ENCODE peak calls at places on chromosome 21, in seven cellular contexts. O is cardiac fibroblast, V is body of pancreas, A is gastrocnemius medialis, D is epithelial cell of proximal tubule, J is sigmoid colon, S is ascending aorta. L is an unnamed sample.

GRCh38 chr21:21997390-21998333 is 999.5 kb downstream of the NCAM2 start:
- DNase-seq in O (no peak), V (no peak), A (no peak), D (no peak), J (no peak), S (no peak), L (no peak)

GRCh38 chr21:20997633-20998455 is at the start of gene NCAM2:
- DNase-seq in O (peak), V (peak), A (no peak), D (no peak), J (peak), S (peak), L (peak)

GRCh38 chr21:38985423-38986378 is 180.0 kb downstream of the ETS2 start:
- DNase-seq in O (peak), V (peak), A (peak), D (no peak), J (peak), S (peak), L (peak)

GRCh38 chr21:37484535-37485474 is 118.2 kb downstream of the DYRK1A start:
- DNase-seq in O (no peak), V (no peak), A (no peak), D (no peak), J (no peak), S (no peak), L (peak)

GRCh38 chr21:38351961-38352521 is 95.2 kb downstream of the KCNJ15 start:
- DNase-seq in O (peak), V (no peak), A (no peak), D (peak), J (no peak), S (peak), L (peak)

GRCh38 chr21:25850126-25850831 is 115.5 kb downstream of the GABPA start:
- DNase-seq in O (no peak), V (no peak), A (no peak), D (no peak), J (no peak), S (no peak), L (no peak)

GRCh38 chr21:37338671-37339526 is 27.7 kb upstream of the DYRK1A start:
- DNase-seq in O (peak), V (no peak), A (peak), D (peak), J (peak), S (peak), L (peak)

GRCh38 chr21:15729674-15730483 is at the start of gene USP25:
- DNase-seq in O (peak), V (peak), A (peak), D (no peak), J (peak), S (peak), L (peak)

GRCh38 chr21:22224261-22224660 is 1226.1 kb downstream of the NCAM2 start:
- DNase-seq in O (no peak), V (no peak), A (no peak), D (no peak), J (no peak), S (no peak), L (no peak)

GRCh38 chr21:36709868-36710728 is 11.2 kb downstream of the SIM2 start:
- DNase-seq in O (no peak), V (no peak), A (no peak), D (no peak), J (peak), S (peak), L (no peak)

GRCh38 chr21:26966360-26966977 is 419 bp downstream of the ADAMTS5 start:
- DNase-seq in O (peak), V (peak), A (no peak), D (no peak), J (peak), S (peak), L (peak)

GRCh38 chr21:44013380-44014088 is 1.4 kb downstream of the TRAPPC10 start:
- DNase-seq in O (no peak), V (no peak), A (no peak), D (no peak), J (no peak), S (no peak), L (peak)

GRCh38 chr21:32371913-32372314 is 20.9 kb downstream of the URB1 start:
- DNase-seq in O (peak), V (no peak), A (no peak), D (no peak), J (peak), S (peak), L (peak)

GRCh38 chr21:33543505-33544129 is 779 bp downstream of the SON start:
- DNase-seq in O (no peak), V (peak), A (no peak), D (no peak), J (peak), S (peak), L (no peak)

GRCh38 chr21:25133939-25134338 is 473.3 kb downstream of the MRPL39 start:
- DNase-seq in O (peak), V (no peak), A (no peak), D (no peak), J (no peak), S (no peak), L (peak)

GRCh38 chr21:21688877-21689276 is 690.7 kb downstream of the NCAM2 start:
- DNase-seq in O (peak), V (no peak), A (no peak), D (no peak), J (no peak), S (no peak), L (peak)

GRCh38 chr21:33801424-33802405 is 113.9 kb downstream of the ATP5PO start:
- DNase-seq in O (peak), V (peak), A (peak), D (no peak), J (no peak), S (no peak), L (peak)

GRCh38 chr21:21174676-21175075 is 176.5 kb downstream of the NCAM2 start:
- DNase-seq in O (no peak), V (no peak), A (no peak), D (no peak), J (no peak), S (no peak), L (no peak)

GRCh38 chr21:26445440-26445839 is 127.6 kb downstream of the CYYR1 start:
- DNase-seq in O (peak), V (no peak), A (no peak), D (no peak), J (no peak), S (no peak), L (peak)

GRCh38 chr21:15667010-15667409 is 62.8 kb upstream of the USP25 start:
- DNase-seq in O (peak), V (no peak), A (no peak), D (peak), J (no peak), S (no peak), L (peak)

GRCh38 chr21:39014751-39015150 is 168.5 kb downstream of the PSMG1 start:
- DNase-seq in O (peak), V (no peak), A (no peak), D (no peak), J (no peak), S (no peak), L (peak)

GRCh38 chr21:15852146-15852545 is 122.4 kb downstream of the USP25 start:
- DNase-seq in O (no peak), V (no peak), A (no peak), D (no peak), J (no peak), S (no peak), L (no peak)

GRCh38 chr21:22791986-22792560 is 1793.9 kb downstream of the NCAM2 start:
- DNase-seq in O (peak), V (peak), A (no peak), D (no peak), J (no peak), S (no peak), L (peak)

GRCh38 chr21:39104911-39105310 is 78.3 kb downstream of the PSMG1 start:
- DNase-seq in O (no peak), V (no peak), A (no peak), D (no peak), J (no peak), S (peak), L (no peak)

GRCh38 chr21:14863745-14864210 is 201.0 kb downstream of the NRIP1 start:
- DNase-seq in O (peak), V (no peak), A (no peak), D (no peak), J (no peak), S (no peak), L (no peak)

GRCh38 chr21:25934130-25934529 is 199.4 kb downstream of the GABPA start:
- DNase-seq in O (peak), V (no peak), A (no peak), D (no peak), J (no peak), S (no peak), L (no peak)

GRCh38 chr21:36478941-36479340 is 981 bp downstream of the CLDN14 start:
- DNase-seq in O (peak), V (no peak), A (no peak), D (no peak), J (no peak), S (no peak), L (peak)

GRCh38 chr21:21067375-21067774 is 69.2 kb downstream of the NCAM2 start:
- DNase-seq in O (no peak), V (no peak), A (no peak), D (no peak), J (no peak), S (no peak), L (no peak)

GRCh38 chr21:28325618-28326017 is 667.1 kb downstream of the LTN1 start:
- DNase-seq in O (no peak), V (no peak), A (no peak), D (no peak), J (no peak), S (no peak), L (no peak)

GRCh38 chr21:41362605-41363369 is 960 bp downstream of the MX2 start:
- DNase-seq in O (no peak), V (no peak), A (no peak), D (no peak), J (no peak), S (peak), L (no peak)

GRCh38 chr21:16047857-16048256 is 318.1 kb downstream of the USP25 start:
- DNase-seq in O (no peak), V (no peak), A (no peak), D (no peak), J (no peak), S (no peak), L (peak)

GRCh38 chr21:19529031-19529430 is 1125.4 kb upstream of the TMPRSS15 start:
- DNase-seq in O (no peak), V (no peak), A (no peak), D (no peak), J (no peak), S (no peak), L (no peak)

GRCh38 chr21:34147835-34148804 is 74.7 kb downstream of the MRPS6 start:
- DNase-seq in O (no peak), V (no peak), A (no peak), D (no peak), J (peak), S (peak), L (peak)

GRCh38 chr21:41369105-41369914 is 7.5 kb downstream of the MX2 start:
- DNase-seq in O (peak), V (peak), A (no peak), D (no peak), J (peak), S (peak), L (peak)

GRCh38 chr21:15059397-15059796 is 5.4 kb downstream of the NRIP1 start:
- DNase-seq in O (no peak), V (no peak), A (no peak), D (no peak), J (no peak), S (no peak), L (no peak)

GRCh38 chr21:38898422-38899098 is 92.8 kb downstream of the ETS2 start:
- DNase-seq in O (no peak), V (no peak), A (peak), D (no peak), J (no peak), S (no peak), L (no peak)

GRCh38 chr21:31137951-31138350 is 99.7 kb upstream of the KRTAP19-8 start:
- DNase-seq in O (no peak), V (no peak), A (no peak), D (no peak), J (no peak), S (no peak), L (no peak)

GRCh38 chr21:31140025-31140424 is 101.7 kb upstream of the KRTAP19-8 start:
- DNase-seq in O (no peak), V (no peak), A (no peak), D (no peak), J (no peak), S (no peak), L (no peak)

GRCh38 chr21:31133243-31133830 is 95.1 kb upstream of the KRTAP19-8 start:
- DNase-seq in O (no peak), V (no peak), A (no peak), D (no peak), J (no peak), S (no peak), L (no peak)

GRCh38 chr21:31135536-31136184 is 97.4 kb upstream of the KRTAP19-8 start:
- DNase-seq in O (no peak), V (no peak), A (no peak), D (no peak), J (no peak), S (no peak), L (no peak)

DNA sequence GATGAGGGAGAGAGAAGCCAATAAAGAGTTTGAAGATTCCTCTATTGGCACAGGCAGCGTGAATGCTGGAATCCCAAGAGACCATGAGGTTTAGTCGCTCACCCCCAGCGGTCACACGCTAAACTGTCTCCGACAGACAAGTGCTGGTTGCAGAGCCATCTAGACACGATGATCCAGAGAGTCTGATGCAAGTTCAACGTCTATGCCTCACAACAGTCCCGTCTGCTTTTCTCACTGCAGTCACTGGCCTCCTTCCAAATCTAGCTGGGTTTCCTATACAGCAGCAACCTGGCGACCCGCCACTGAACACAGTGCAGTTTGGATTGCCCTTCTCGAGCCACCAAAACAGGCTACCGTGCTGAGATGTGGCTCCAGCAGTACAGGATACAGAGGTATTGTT is 98.6 kb upstream of the KRTAP19-8 start:
- DNase-seq in O (peak), V (peak), A (no peak), D (no peak), J (no peak), S (no peak), L (peak)
- TF ChIP-seq CTCF in O (peak), V (no peak), A (no peak), D (no peak), J (no peak), S (no peak), L (no peak)

GRCh38 chr21:42922918-42923317 is 2.5 kb downstream of the ERVH48-1 start:
- DNase-seq in O (no peak), V (no peak), A (no peak), D (no peak), J (no peak), S (no peak), L (no peak)

GRCh38 chr21:42925114-42925907 is at the start of gene ERVH48-1:
- DNase-seq in O (no peak), V (no peak), A (no peak), D (no peak), J (no peak), S (no peak), L (no peak)

GRCh38 chr21:42921912-42922311 is 3.5 kb downstream of the ERVH48-1 start:
- DNase-seq in O (no peak), V (no peak), A (no peak), D (no peak), J (no peak), S (no peak), L (no peak)

GRCh38 chr21:42924433-42924751 is 1.0 kb downstream of the ERVH48-1 start:
- DNase-seq in O (no peak), V (no peak), A (no peak), D (no peak), J (no peak), S (no peak), L (no peak)

GRCh38 chr21:42923553-42924432 is 1.6 kb downstream of the ERVH48-1 start:
- DNase-seq in O (peak), V (peak), A (peak), D (peak), J (peak), S (peak), L (peak)
- H3K4me3 ChIP-seq in O (no peak), V (no peak), A (no peak), D (no peak), J (peak), S (no peak), L (no peak)

DNA sequence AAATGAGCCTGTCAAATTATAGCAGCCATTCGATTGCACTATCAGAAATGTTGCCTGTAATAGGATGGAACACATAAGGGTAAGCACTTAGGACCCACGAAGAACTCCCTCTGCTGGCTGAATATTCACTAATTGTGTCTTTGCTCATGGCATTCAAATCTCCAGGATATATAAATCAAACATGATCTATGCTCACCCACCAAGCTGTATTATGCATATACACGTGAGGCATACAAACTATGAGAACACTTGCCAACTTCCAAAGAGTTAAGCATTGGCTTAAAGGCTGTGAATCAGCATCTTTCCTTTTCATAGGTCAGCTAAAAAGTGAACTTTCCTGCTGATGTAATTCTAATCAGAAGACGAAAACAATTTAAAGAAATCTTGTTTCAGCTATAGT is 34.5 kb downstream of the TMPRSS15 start:
- DNase-seq in O (no peak), V (no peak), A (no peak), D (no peak), J (no peak), S (no peak), L (no peak)
- TF ChIP-seq CTCF in O (no peak), V (no peak), A (no peak), D (peak), J (no peak), S (no peak), L (no peak)

GRCh38 chr21:17466166-17466565 is 46.7 kb upstream of the CXADR start:
- DNase-seq in O (peak), V (no peak), A (no peak), D (no peak), J (no peak), S (no peak), L (peak)

GRCh38 chr21:17469727-17470126 is 43.1 kb upstream of the CXADR start:
- DNase-seq in O (no peak), V (no peak), A (no peak), D (no peak), J (no peak), S (no peak), L (no peak)

GRCh38 chr21:17467829-17468228 is 45.0 kb upstream of the CXADR start:
- DNase-seq in O (no peak), V (no peak), A (no peak), D (no peak), J (no peak), S (no peak), L (no peak)

GRCh38 chr21:17468698-17469097 is 44.1 kb upstream of the CXADR start:
- DNase-seq in O (no peak), V (no peak), A (no peak), D (no peak), J (no peak), S (no peak), L (no peak)

GRCh38 chr21:17467392-17467791 is 45.5 kb upstream of the CXADR start:
- DNase-seq in O (no peak), V (no peak), A (no peak), D (no peak), J (no peak), S (no peak), L (no peak)
- H3K4me3 ChIP-seq in O (no peak), V (no peak), A (no peak), D (no peak), J (no peak), S (no peak), L (no peak)

GRCh38 chr21:45289655-45290515 is 2.2 kb upstream of the POFUT2 start:
- DNase-seq in O (peak), V (no peak), A (no peak), D (no peak), J (no peak), S (peak), L (peak)
- TF ChIP-seq CTCF in O (peak), V (no peak), A (no peak), D (peak), J (no peak), S (no peak), L (peak)

DNA sequence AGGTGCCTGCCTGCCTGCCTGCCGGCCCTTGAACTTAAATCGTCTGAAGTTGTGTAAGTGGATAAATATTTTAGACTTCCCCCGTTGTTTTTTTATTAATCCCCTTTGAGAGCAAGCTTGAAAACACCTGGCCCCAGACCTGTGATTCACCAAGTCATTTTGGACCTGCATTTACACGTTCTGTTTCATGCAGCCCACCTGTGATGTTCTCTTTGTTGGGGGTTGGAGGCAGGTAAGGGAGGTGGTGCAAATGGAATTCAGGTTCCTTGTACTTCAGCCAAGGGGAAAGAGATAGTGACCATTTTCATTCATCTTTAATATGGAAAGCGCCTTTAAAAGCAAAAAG is 1.2 kb downstream of the SLC37A1 start:
- DNase-seq in O (peak), V (no peak), A (no peak), D (no peak), J (no peak), S (no peak), L (no peak)
- H3K4me3 ChIP-seq in O (no peak), V (no peak), A (peak), D (peak), J (peak), S (peak), L (no peak)

GRCh38 chr21:35231115-35231514 is 182.0 kb upstream of the RUNX1 start:
- DNase-seq in O (no peak), V (no peak), A (no peak), D (no peak), J (no peak), S (no peak), L (no peak)
- TF ChIP-seq CTCF in O (no peak), V (no peak), A (no peak), D (no peak), J (no peak), S (no peak), L (no peak)

L was measured in AG10803.